ENCODE peak calls at places on chromosomes 16 and 17, in five cellular contexts. V is GOT3; K is stimulated activated CD8-positive, alpha-beta memory T cell treated with anti-CD3 and anti-CD28 coated beads, Interleukin-7, amount 100 ng/mL, for 4 hours; C is activated T-helper 1 cell treated with anti-CD3 and anti-CD28 coated beads, Interleukin-2, amount 50 U/mL, for 16 hours; O is GM12891. X is an unnamed sample.
A peak's percentile ranks its signal among the peaks of the same experiment; 100 is the strongest.

GRCh38 chr16:15782573-15783365 is 74.1 kb downstream of the MYH11 start:
- DNase-seq in V (no peak), K (no peak), C (no peak), O (no peak), X (no peak)

GRCh38 chr16:23679274-23679985 is 741 bp downstream of the PLK1 start:
- DNase-seq in V (no peak), K (no peak), C (no peak), O (peak; percentile 52), X (no peak)

GRCh38 chr17:62149961-62150360 is 84.9 kb upstream of the MED13 start:
- DNase-seq in V (no peak), K (no peak), C (no peak), O (no peak), X (no peak)

GRCh38 chr17:33202011-33202410 is 91.1 kb downstream of the ASIC2 start:
- DNase-seq in V (no peak), K (no peak), C (no peak), O (no peak), X (no peak)

GRCh38 chr17:17119533-17119932 is 77.3 kb downstream of the MPRIP start:
- DNase-seq in V (no peak), K (peak; percentile 36), C (peak; percentile 34), O (no peak), X (peak; percentile 35)

GRCh38 chr17:3890082-3890892 is 2.6 kb downstream of the CAMKK1 start:
- DNase-seq in V (peak; percentile 61), K (no peak), C (no peak), O (no peak), X (no peak)

GRCh38 chr16:87295661-87296531 is 21.3 kb downstream of the C16orf95 start:
- DNase-seq in V (no peak), K (no peak), C (no peak), O (no peak), X (no peak)

GRCh38 chr17:13256545-13256944 is 238.7 kb upstream of the ELAC2 start:
- DNase-seq in V (no peak), K (no peak), C (no peak), O (no peak), X (no peak)

GRCh38 chr16:12504312-12504711 is 299.4 kb downstream of the CPPED1 start:
- DNase-seq in V (no peak), K (no peak), C (no peak), O (no peak), X (no peak)

GRCh38 chr17:5561736-5562135 is 22.6 kb downstream of the NLRP1 start:
- DNase-seq in V (no peak), K (no peak), C (no peak), O (no peak), X (no peak)

GRCh38 chr17:77392376-77393273 is 251.9 kb downstream of the SEC14L1 start:
- DNase-seq in V (no peak), K (no peak), C (no peak), O (no peak), X (no peak)

GRCh38 chr17:40347319-40348135 is 17.0 kb downstream of the GJD3 start:
- DNase-seq in V (no peak), K (no peak), C (no peak), O (no peak), X (no peak)

GRCh38 chr17:46182961-46183360 is 10.3 kb downstream of the KANSL1 start:
- DNase-seq in V (no peak), K (no peak), C (no peak), O (no peak), X (no peak)

X was measured in activated naive CD4-positive, alpha-beta T cell.